ENCODE peak calls at places on chromosome 1, in six cellular contexts. X is Panc1, T is foreskin fibroblast, P is lung, Q is AG04450, O is MM.1S. R is an unnamed sample.
A peak's percentile ranks its signal among the peaks of the same experiment; 100 is the strongest.

GRCh38 chr1:209490013-209490412 is 93.5 kb upstream of the CAMK1G start:
- DNase-seq in X (no peak), T (peak; percentile 7), P (no peak), Q (no peak), O (no peak), R (no peak)

GRCh38 chr1:50995651-50996050 is 25.6 kb downstream of the CDKN2C start:
- DNase-seq in X (no peak), T (no peak), P (no peak), Q (no peak), O (no peak), R (no peak)

GRCh38 chr1:188769936-188770335 is 1707.7 kb downstream of the BRINP3 start:
- DNase-seq in X (no peak), T (no peak), P (no peak), Q (no peak), O (no peak), R (no peak)

GRCh38 chr1:199907361-199907760 is 120.1 kb upstream of the NR5A2 start:
- DNase-seq in X (no peak), T (no peak), P (no peak), Q (no peak), O (no peak), R (no peak)

GRCh38 chr1:72366473-72366872 is 84.1 kb upstream of the NEGR1 start:
- DNase-seq in X (no peak), T (peak; percentile 58), P (peak; percentile 53), Q (no peak), O (peak; percentile 68), R (peak; percentile 6)

GRCh38 chr1:62716397-62716796 is 28.2 kb upstream of the DOCK7 start:
- DNase-seq in X (no peak), T (no peak), P (no peak), Q (no peak), O (no peak), R (no peak)

GRCh38 chr1:180773210-180773865 is 139.4 kb upstream of the KIAA1614 start:
- DNase-seq in X (no peak), T (peak; percentile 32), P (no peak), Q (no peak), O (no peak), R (no peak)

GRCh38 chr1:192907545-192908243 is 98.9 kb downstream of the RGS2 start:
- DNase-seq in X (no peak), T (peak; percentile 59), P (no peak), Q (no peak), O (no peak), R (peak; percentile 25)

GRCh38 chr1:94962745-94963265 is 35.9 kb upstream of the CNN3 start:
- DNase-seq in X (no peak), T (no peak), P (no peak), Q (no peak), O (peak; percentile 51), R (peak; percentile 76)

DNA sequence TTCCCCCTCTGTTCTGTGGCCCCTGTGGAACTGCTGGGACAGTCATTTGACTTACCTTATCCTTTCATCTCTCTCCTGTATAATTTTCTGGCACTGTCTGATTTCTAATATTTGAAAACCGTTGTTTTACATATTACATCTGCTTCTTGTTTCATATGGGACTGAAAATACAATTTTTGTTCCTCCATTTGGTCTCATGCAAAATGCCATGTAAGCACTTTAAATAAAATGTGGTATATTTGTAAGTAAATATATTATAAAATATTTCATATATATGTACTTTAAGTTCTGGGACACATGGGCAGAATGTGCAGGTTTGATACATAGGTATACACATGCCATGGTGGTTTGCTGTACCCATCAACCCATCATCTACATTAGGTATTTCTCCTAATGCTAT is 93.9 kb upstream of the PLPPR5 start:
- DNase-seq in X (no peak), T (no peak), P (no peak), Q (no peak), O (no peak), R (no peak)
- TF ChIP-seq CTCF in X (no peak), T (no peak), P (no peak), Q (no peak), O (no peak), R (no peak)

GRCh38 chr1:203625623-203626189 is 926 bp upstream of the ATP2B4 start:
- DNase-seq in X (peak; percentile 36), T (no peak), P (peak; percentile 60), Q (no peak), O (peak; percentile 86), R (peak; percentile 62)

GRCh38 chr1:203628185-203628996 is 1.8 kb downstream of the ATP2B4 start:
- DNase-seq in X (peak; percentile 45), T (no peak), P (peak; percentile 58), Q (no peak), O (no peak), R (no peak)

GRCh38 chr1:203627819-203628184 is 1.2 kb downstream of the ATP2B4 start:
- DNase-seq in X (no peak), T (no peak), P (peak; percentile 38), Q (no peak), O (peak; percentile 30), R (no peak)

GRCh38 chr1:203628997-203629508 is 2.4 kb downstream of the ATP2B4 start:
- DNase-seq in X (no peak), T (no peak), P (no peak), Q (no peak), O (peak; percentile 43), R (no peak)

GRCh38 chr1:203626910-203627246 is 246 bp downstream of the ATP2B4 start:
- DNase-seq in X (no peak), T (no peak), P (no peak), Q (no peak), O (no peak), R (no peak)
- H3K4me3 ChIP-seq in X (peak overlapping the region; percentile 56), T (peak overlapping the region; percentile 74), P (peak overlapping the region; percentile 51), Q (peak overlapping the region; percentile 88), O (peak overlapping the region; percentile 64), R (peak overlapping the region; percentile 35)

GRCh38 chr1:24020032-24020431 is 39.9 kb upstream of the SRSF10 start:
- DNase-seq in X (no peak), T (no peak), P (no peak), Q (no peak), O (no peak), R (no peak)
- TF ChIP-seq CTCF in X (no peak), T (no peak), P (no peak), Q (no peak), O (no peak), R (no peak)

DNA sequence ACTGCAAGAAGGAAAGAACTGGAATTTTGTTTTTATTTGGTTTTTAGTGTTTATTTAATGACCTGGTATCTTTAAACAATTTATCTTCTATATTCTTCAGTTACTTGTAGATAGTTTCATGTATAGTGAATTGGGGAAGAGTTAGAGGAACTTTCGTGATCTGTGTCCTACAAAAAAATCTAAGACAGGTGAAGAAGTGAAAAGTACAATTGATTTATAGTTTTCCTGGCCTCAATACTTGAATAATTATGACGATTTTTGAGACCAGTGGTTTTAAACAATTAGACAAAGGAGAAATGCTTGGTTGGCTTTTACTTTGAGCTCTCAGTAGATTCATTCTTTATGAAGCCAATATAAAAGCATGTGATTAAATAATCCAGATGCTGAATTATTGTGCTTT is 7.5 kb downstream of the MIER1 start:
- DNase-seq in X (no peak), T (no peak), P (no peak), Q (no peak), O (no peak), R (no peak)
- H3K4me3 ChIP-seq in X (peak overlapping the region; percentile 80), T (peak overlapping the region; percentile 35), P (no peak overlapping the region), Q (no peak overlapping the region), O (peak overlapping the region; percentile 77), R (peak overlapping the region; percentile 96)

GRCh38 chr1:7771673-7772299 is 690 bp downstream of the VAMP3 start:
- DNase-seq in X (no peak), T (no peak), P (no peak), Q (no peak), O (no peak), R (no peak)
- TF ChIP-seq CTCF in X (no peak), T (no peak), P (no peak), Q (no peak), O (no peak), R (no peak)

GRCh38 chr1:231116741-231117140 is 45.1 kb upstream of the TRIM67 start:
- DNase-seq in X (no peak), T (no peak), P (no peak), Q (no peak), O (no peak), R (no peak)
- H3K4me3 ChIP-seq in X (no peak overlapping the region), T (no peak overlapping the region), P (no peak overlapping the region), Q (no peak overlapping the region), O (no peak overlapping the region), R (no peak overlapping the region)

GRCh38 chr1:207883660-207884245 is 27.2 kb downstream of the CD34 start:
- DNase-seq in X (no peak), T (no peak), P (no peak), Q (no peak), O (no peak), R (no peak)

GRCh38 chr1:207884276-207885029 is 26.5 kb downstream of the CD34 start:
- DNase-seq in X (no peak), T (no peak), P (no peak), Q (no peak), O (no peak), R (no peak)

GRCh38 chr1:207886227-207886626 is 24.7 kb downstream of the CD34 start:
- DNase-seq in X (no peak), T (no peak), P (no peak), Q (no peak), O (no peak), R (no peak)

GRCh38 chr1:207887542-207887941 is 23.4 kb downstream of the CD34 start:
- DNase-seq in X (no peak), T (no peak), P (no peak), Q (no peak), O (no peak), R (no peak)

GRCh38 chr1:207885129-207886032 is 25.5 kb downstream of the CD34 start:
- DNase-seq in X (peak; percentile 43), T (peak; percentile 74), P (peak; percentile 78), Q (peak; percentile 76), O (peak; percentile 86), R (peak; percentile 84)
- TF ChIP-seq CTCF in X (peak; percentile 95), T (peak; percentile 90), P (peak; percentile 94), Q (peak; percentile 98), O (peak; percentile 99), R (peak; percentile 91)

DNA sequence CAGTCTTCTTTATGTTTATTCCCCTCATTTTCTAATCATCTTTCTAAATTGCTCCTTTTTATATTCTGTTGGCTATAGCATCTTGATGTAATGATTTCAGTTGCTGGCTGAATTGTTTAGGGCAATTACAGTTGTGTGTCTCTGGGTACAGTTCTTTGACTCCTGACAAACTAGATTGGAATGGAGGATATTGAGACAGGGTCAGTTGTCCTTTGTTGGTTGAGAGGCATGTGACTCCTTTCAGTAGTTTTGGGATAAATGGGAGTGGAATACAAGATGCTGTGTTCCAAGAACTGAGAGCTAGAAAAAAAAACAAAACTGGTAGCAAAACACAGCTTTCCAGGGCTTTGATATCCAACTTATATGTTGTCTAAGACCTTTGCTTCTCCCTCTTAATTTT is 1.5 kb downstream of the CENPF start:
- DNase-seq in X (no peak), T (peak; percentile 59), P (no peak), Q (no peak), O (no peak), R (no peak)
- H3K4me3 ChIP-seq in X (peak overlapping the region; percentile 79), T (peak overlapping the region; percentile 57), P (no peak overlapping the region), Q (peak overlapping the region; percentile 80), O (peak overlapping the region; percentile 75), R (peak overlapping the region; percentile 99)